ENCODE peak calls at places on chromosomes 4 and X, in four cellular contexts. One of them, this sample, is unnamed.

GRCh38 chr4:42399393-42399792 is 2.1 kb downstream of the SHISA3 start:
- DNase-seq in GM20000: no peak
- DNase-seq in astrocyte of the spinal cord: no peak
- DNase-seq in left ventricle myocardium inferior: no peak
- DNase-seq in this sample: no peak

GRCh38 chrX:65920620-65921019 is 119.3 kb downstream of the VSIG4 start:
- DNase-seq in GM20000: no peak
- DNase-seq in left ventricle myocardium inferior: no peak
- DNase-seq in astrocyte of the spinal cord: no peak
- DNase-seq in this sample: no peak

GRCh38 chr4:178316211-178316610 is 874.0 kb upstream of the AGA start:
- DNase-seq in astrocyte of the spinal cord: no peak
- DNase-seq in left ventricle myocardium inferior: no peak
- DNase-seq in GM20000: no peak
- DNase-seq in this sample: no peak

GRCh38 chr4:139300431-139301142 is 718 bp upstream of the NAA15 start:
- DNase-seq in left ventricle myocardium inferior: no peak
- DNase-seq in astrocyte of the spinal cord: peak
- DNase-seq in GM20000: no peak
- DNase-seq in this sample: no peak

GRCh38 chr4:100208964-100209363 is 18.7 kb upstream of the DDIT4L start:
- DNase-seq in GM20000: no peak
- DNase-seq in left ventricle myocardium inferior: no peak
- DNase-seq in astrocyte of the spinal cord: peak
- DNase-seq in this sample: no peak

GRCh38 chr4:185950891-185951290 is 118.1 kb upstream of the TLR3 start:
- DNase-seq in GM20000: no peak
- DNase-seq in astrocyte of the spinal cord: peak
- DNase-seq in left ventricle myocardium inferior: no peak
- DNase-seq in this sample: no peak

GRCh38 chr4:114780205-114780604 is 181.6 kb downstream of the UGT8 start:
- DNase-seq in GM20000: no peak
- DNase-seq in left ventricle myocardium inferior: no peak
- DNase-seq in astrocyte of the spinal cord: peak
- DNase-seq in this sample: no peak

GRCh38 chr4:173169428-173170209 is 1.0 kb downstream of the GALNT7 start:
- DNase-seq in left ventricle myocardium inferior: peak
- DNase-seq in astrocyte of the spinal cord: peak
- DNase-seq in GM20000: peak
- DNase-seq in this sample: peak

GRCh38 chrX:141897690-141898089 is 6.0 kb upstream of the MAGEC1 start:
- DNase-seq in left ventricle myocardium inferior: no peak
- DNase-seq in GM20000: no peak
- DNase-seq in astrocyte of the spinal cord: no peak
- DNase-seq in this sample: no peak

GRCh38 chr4:23855912-23856605 is 33.8 kb downstream of the PPARGC1A start:
- DNase-seq in GM20000: no peak
- DNase-seq in left ventricle myocardium inferior: no peak
- DNase-seq in astrocyte of the spinal cord: peak
- DNase-seq in this sample: no peak

GRCh38 chrX:155966876-155967275 is 30.6 kb upstream of the IL9R start:
- DNase-seq in left ventricle myocardium inferior: no peak
- DNase-seq in GM20000: peak
- DNase-seq in astrocyte of the spinal cord: no peak
- DNase-seq in this sample: peak

GRCh38 chrX:55028040-55028439 is 2.7 kb downstream of the ALAS2 start:
- DNase-seq in GM20000: no peak
- DNase-seq in astrocyte of the spinal cord: no peak
- DNase-seq in left ventricle myocardium inferior: no peak
- DNase-seq in this sample: no peak

GRCh38 chr4:6781113-6781512 is 1.4 kb upstream of the KIAA0232 start:
- DNase-seq in GM20000: no peak
- DNase-seq in left ventricle myocardium inferior: peak
- DNase-seq in astrocyte of the spinal cord: no peak
- DNase-seq in this sample: no peak

GRCh38 chr4:77141964-77142641 is 14.9 kb upstream of the CCNG2 start:
- DNase-seq in astrocyte of the spinal cord: no peak
- DNase-seq in left ventricle myocardium inferior: no peak
- DNase-seq in GM20000: no peak
- DNase-seq in this sample: no peak

GRCh38 chr4:158630893-158631292 is 40.8 kb downstream of the C4orf46 start:
- DNase-seq in astrocyte of the spinal cord: peak
- DNase-seq in left ventricle myocardium inferior: no peak
- DNase-seq in GM20000: no peak
- DNase-seq in this sample: no peak

GRCh38 chr4:8156617-8157016 is 2.0 kb downstream of the ABLIM2 start:
- DNase-seq in GM20000: no peak
- DNase-seq in left ventricle myocardium inferior: no peak
- DNase-seq in astrocyte of the spinal cord: no peak
- DNase-seq in this sample: no peak

GRCh38 chr4:15149842-15150592 is 147.7 kb downstream of the CPEB2 start:
- DNase-seq in astrocyte of the spinal cord: peak
- DNase-seq in GM20000: peak
- DNase-seq in left ventricle myocardium inferior: peak
- DNase-seq in this sample: peak

GRCh38 chr4:66574145-66574978 is 904.1 kb upstream of the EPHA5 start:
- DNase-seq in astrocyte of the spinal cord: peak
- DNase-seq in GM20000: no peak
- DNase-seq in left ventricle myocardium inferior: no peak
- DNase-seq in this sample: no peak
- TF ChIP-seq CTCF in astrocyte of the spinal cord: no peak
- TF ChIP-seq CTCF in GM20000: no peak
- TF ChIP-seq CTCF in left ventricle myocardium inferior: no peak
- TF ChIP-seq CTCF in this sample: no peak

DNA sequence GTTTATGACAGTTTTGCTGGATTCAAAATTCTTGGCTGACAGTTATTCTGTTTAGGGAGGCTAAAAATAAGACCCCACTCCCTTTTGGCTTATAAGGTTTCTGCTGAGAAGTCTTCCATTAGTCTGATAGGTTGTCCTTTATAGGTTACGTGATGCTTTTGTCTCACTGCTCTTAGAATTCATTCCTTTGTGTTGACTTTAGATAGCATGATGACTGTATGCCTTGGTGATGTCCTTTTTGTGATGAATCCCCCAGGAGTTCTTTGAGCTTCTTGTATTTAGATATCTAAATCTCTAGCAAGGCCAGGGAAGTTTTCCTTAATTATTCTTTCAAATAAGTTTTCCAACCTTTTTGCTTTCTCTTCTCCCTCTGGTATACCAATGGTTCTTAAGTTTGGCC is 36.4 kb downstream of the DCLK2 start:
- DNase-seq in astrocyte of the spinal cord: no peak
- DNase-seq in left ventricle myocardium inferior: no peak
- DNase-seq in GM20000: no peak
- DNase-seq in this sample: no peak
- TF ChIP-seq CTCF in astrocyte of the spinal cord: no peak
- TF ChIP-seq CTCF in left ventricle myocardium inferior: no peak
- TF ChIP-seq CTCF in GM20000: no peak
- TF ChIP-seq CTCF in this sample: no peak

GRCh38 chrX:122363112-122363511 is 821.0 kb upstream of the GRIA3 start:
- DNase-seq in left ventricle myocardium inferior: no peak
- DNase-seq in astrocyte of the spinal cord: no peak
- DNase-seq in GM20000: no peak
- DNase-seq in this sample: no peak
- TF ChIP-seq CTCF in left ventricle myocardium inferior: no peak
- TF ChIP-seq CTCF in astrocyte of the spinal cord: no peak
- TF ChIP-seq CTCF in GM20000: no peak
- TF ChIP-seq CTCF in this sample: no peak

GRCh38 chr4:102301167-102301566 is 44.1 kb downstream of the SLC39A8 start:
- DNase-seq in left ventricle myocardium inferior: no peak
- DNase-seq in astrocyte of the spinal cord: no peak
- DNase-seq in GM20000: no peak
- DNase-seq in this sample: no peak

GRCh38 chr4:102302762-102303161 is 42.5 kb downstream of the SLC39A8 start:
- DNase-seq in left ventricle myocardium inferior: no peak
- DNase-seq in astrocyte of the spinal cord: no peak
- DNase-seq in GM20000: no peak
- DNase-seq in this sample: no peak

GRCh38 chr4:102299302-102299701 is 46.0 kb downstream of the SLC39A8 start:
- DNase-seq in astrocyte of the spinal cord: no peak
- DNase-seq in GM20000: no peak
- DNase-seq in left ventricle myocardium inferior: no peak
- DNase-seq in this sample: no peak

GRCh38 chr4:102295153-102295862 is 50.0 kb downstream of the SLC39A8 start:
- DNase-seq in left ventricle myocardium inferior: no peak
- DNase-seq in GM20000: no peak
- DNase-seq in astrocyte of the spinal cord: no peak
- DNase-seq in this sample: no peak

DNA sequence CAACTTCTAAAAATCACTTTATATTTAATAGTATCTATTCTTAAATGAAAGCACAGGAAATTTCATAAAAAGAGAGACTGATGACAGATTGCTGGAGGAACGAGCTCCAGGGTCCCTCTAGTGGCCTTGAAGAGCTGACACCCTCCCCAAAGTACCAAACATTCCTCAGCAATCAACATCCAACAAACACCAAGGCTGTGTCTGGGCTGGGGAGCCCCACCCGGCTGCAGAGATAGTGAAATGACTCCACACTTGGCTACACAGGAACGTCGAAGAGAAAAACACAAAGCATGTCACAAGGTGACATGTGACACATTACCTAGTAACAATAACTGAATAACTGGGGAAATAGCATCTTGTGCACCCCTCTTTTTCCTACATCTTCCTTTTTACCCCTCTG is 45.6 kb downstream of the SLC39A8 start:
- DNase-seq in GM20000: peak
- DNase-seq in astrocyte of the spinal cord: peak
- DNase-seq in left ventricle myocardium inferior: peak
- DNase-seq in this sample: no peak
- TF ChIP-seq CTCF in GM20000: peak
- TF ChIP-seq CTCF in astrocyte of the spinal cord: peak
- TF ChIP-seq CTCF in left ventricle myocardium inferior: peak
- TF ChIP-seq CTCF in this sample: peak

GRCh38 chr4:151674804-151675290 is 86.0 kb downstream of the GATB start:
- DNase-seq in GM20000: no peak
- DNase-seq in left ventricle myocardium inferior: no peak
- DNase-seq in astrocyte of the spinal cord: peak
- DNase-seq in this sample: no peak

GRCh38 chr4:151676301-151676700 is 84.5 kb downstream of the GATB start:
- DNase-seq in astrocyte of the spinal cord: peak
- DNase-seq in left ventricle myocardium inferior: no peak
- DNase-seq in GM20000: no peak
- DNase-seq in this sample: no peak

GRCh38 chr4:151677193-151677592 is 83.6 kb downstream of the GATB start:
- DNase-seq in GM20000: no peak
- DNase-seq in astrocyte of the spinal cord: no peak
- DNase-seq in left ventricle myocardium inferior: no peak
- DNase-seq in this sample: no peak

GRCh38 chr4:151673913-151674520 is 86.8 kb downstream of the GATB start:
- DNase-seq in astrocyte of the spinal cord: no peak
- DNase-seq in left ventricle myocardium inferior: no peak
- DNase-seq in GM20000: no peak
- DNase-seq in this sample: no peak

GRCh38 chr4:151675366-151676060 is 85.3 kb downstream of the GATB start:
- DNase-seq in GM20000: no peak
- DNase-seq in astrocyte of the spinal cord: no peak
- DNase-seq in left ventricle myocardium inferior: no peak
- DNase-seq in this sample: no peak
- TF ChIP-seq CTCF in GM20000: no peak
- TF ChIP-seq CTCF in astrocyte of the spinal cord: no peak
- TF ChIP-seq CTCF in left ventricle myocardium inferior: no peak
- TF ChIP-seq CTCF in this sample: no peak